ENCODE peak calls at places on chromosomes 1 and 21, in four cellular contexts. One of them, this sample, is unnamed.

GRCh38 chr1:151059342-151060240 is at the start of gene CDC42SE1:
- DNase-seq in kidney: peak
- DNase-seq in cardiac fibroblast: peak
- DNase-seq in neuronal stem cell: peak
- DNase-seq in this sample: peak

GRCh38 chr1:67700692-67701410 is 15.8 kb downstream of the GADD45A start:
- DNase-seq in kidney: no peak
- DNase-seq in cardiac fibroblast: peak
- DNase-seq in neuronal stem cell: peak
- DNase-seq in this sample: no peak

GRCh38 chr1:31715097-31715872 is 11.5 kb upstream of the COL16A1 start:
- DNase-seq in kidney: peak
- DNase-seq in cardiac fibroblast: peak
- DNase-seq in neuronal stem cell: peak
- DNase-seq in this sample: peak

GRCh38 chr21:31157756-31158155 is 119.5 kb upstream of the KRTAP19-8 start:
- DNase-seq in kidney: no peak
- DNase-seq in cardiac fibroblast: no peak
- DNase-seq in neuronal stem cell: no peak
- DNase-seq in this sample: no peak

GRCh38 chr1:53732409-53732808 is 6.6 kb downstream of the GLIS1 start:
- DNase-seq in kidney: no peak
- DNase-seq in cardiac fibroblast: peak
- DNase-seq in neuronal stem cell: no peak
- DNase-seq in this sample: no peak

GRCh38 chr1:180981596-180982387 is 40.9 kb downstream of the STX6 start:
- DNase-seq in kidney: no peak
- DNase-seq in cardiac fibroblast: no peak
- DNase-seq in neuronal stem cell: no peak
- DNase-seq in this sample: no peak

GRCh38 chr1:206800411-206800810 is 28.1 kb upstream of the IL10 start:
- DNase-seq in kidney: no peak
- DNase-seq in cardiac fibroblast: no peak
- DNase-seq in neuronal stem cell: no peak
- DNase-seq in this sample: no peak

GRCh38 chr1:24960071-24960801 is 30.2 kb upstream of the RUNX3 start:
- DNase-seq in kidney: peak
- DNase-seq in cardiac fibroblast: no peak
- DNase-seq in neuronal stem cell: no peak
- DNase-seq in this sample: peak

GRCh38 chr1:210358511-210359148 is 29.9 kb downstream of the HHAT start:
- DNase-seq in kidney: no peak
- DNase-seq in cardiac fibroblast: no peak
- DNase-seq in neuronal stem cell: no peak
- DNase-seq in this sample: no peak

GRCh38 chr1:109928591-109929111 is 18.0 kb downstream of the CSF1 start:
- DNase-seq in kidney: peak
- DNase-seq in cardiac fibroblast: peak
- DNase-seq in neuronal stem cell: no peak
- DNase-seq in this sample: no peak

GRCh38 chr1:53927376-53927881 is 18.1 kb downstream of the IFT25 start:
- DNase-seq in kidney: no peak
- DNase-seq in cardiac fibroblast: no peak
- DNase-seq in neuronal stem cell: no peak
- DNase-seq in this sample: no peak

GRCh38 chr21:42980312-42980958 is 6.1 kb downstream of the PKNOX1 start:
- DNase-seq in kidney: no peak
- DNase-seq in cardiac fibroblast: no peak
- DNase-seq in neuronal stem cell: no peak
- DNase-seq in this sample: no peak

GRCh38 chr21:25910809-25911208 is 176.0 kb downstream of the GABPA start:
- DNase-seq in kidney: no peak
- DNase-seq in cardiac fibroblast: no peak
- DNase-seq in neuronal stem cell: no peak
- DNase-seq in this sample: no peak

GRCh38 chr1:188782220-188782841 is 1695.3 kb downstream of the BRINP3 start:
- DNase-seq in kidney: no peak
- DNase-seq in cardiac fibroblast: peak
- DNase-seq in neuronal stem cell: peak
- DNase-seq in this sample: no peak

GRCh38 chr1:179296356-179296755 is 2.8 kb downstream of the SOAT1 start:
- DNase-seq in kidney: no peak
- DNase-seq in cardiac fibroblast: no peak
- DNase-seq in neuronal stem cell: no peak
- DNase-seq in this sample: no peak

GRCh38 chr1:212700892-212701819 is 1.5 kb upstream of the BATF3 start:
- DNase-seq in kidney: peak
- DNase-seq in cardiac fibroblast: peak
- DNase-seq in neuronal stem cell: no peak
- DNase-seq in this sample: peak

GRCh38 chr1:47710075-47711071 is 272.5 kb downstream of the FOXD2 start:
- DNase-seq in kidney: peak
- DNase-seq in cardiac fibroblast: peak
- DNase-seq in neuronal stem cell: peak
- DNase-seq in this sample: peak

GRCh38 chr21:38322551-38322950 is 65.8 kb downstream of the KCNJ15 start:
- DNase-seq in kidney: no peak
- DNase-seq in cardiac fibroblast: peak
- DNase-seq in neuronal stem cell: no peak
- DNase-seq in this sample: no peak

GRCh38 chr1:186680031-186681012 is at the start of gene PTGS2:
- DNase-seq in kidney: peak
- DNase-seq in cardiac fibroblast: peak
- DNase-seq in neuronal stem cell: peak
- DNase-seq in this sample: peak

DNA sequence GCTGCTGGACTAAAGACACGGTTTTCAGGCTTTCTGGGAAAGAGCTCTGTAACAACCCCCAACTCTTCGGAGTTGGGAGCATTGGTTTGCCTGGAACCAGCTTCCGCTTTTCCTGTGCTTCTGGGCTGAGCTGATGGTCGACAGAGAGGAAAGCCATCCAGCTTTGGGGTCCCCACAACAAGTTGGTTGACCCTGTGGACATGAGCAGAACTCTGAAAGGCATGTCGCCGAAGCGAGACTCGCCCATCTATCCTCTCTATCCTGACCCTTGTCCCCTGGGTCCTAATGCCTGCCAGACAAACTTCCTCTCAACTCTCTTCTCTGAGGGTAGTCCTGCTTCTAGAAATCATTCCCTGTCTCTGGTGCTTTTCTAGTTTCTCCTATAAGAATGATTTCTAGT is 31.9 kb upstream of the FCGR2A start:
- DNase-seq in kidney: no peak
- DNase-seq in cardiac fibroblast: peak
- DNase-seq in neuronal stem cell: peak
- DNase-seq in this sample: no peak
- H3K4me3 ChIP-seq in kidney: no peak
- H3K4me3 ChIP-seq in cardiac fibroblast: no peak
- H3K4me3 ChIP-seq in neuronal stem cell: peak
- H3K4me3 ChIP-seq in this sample: no peak

DNA sequence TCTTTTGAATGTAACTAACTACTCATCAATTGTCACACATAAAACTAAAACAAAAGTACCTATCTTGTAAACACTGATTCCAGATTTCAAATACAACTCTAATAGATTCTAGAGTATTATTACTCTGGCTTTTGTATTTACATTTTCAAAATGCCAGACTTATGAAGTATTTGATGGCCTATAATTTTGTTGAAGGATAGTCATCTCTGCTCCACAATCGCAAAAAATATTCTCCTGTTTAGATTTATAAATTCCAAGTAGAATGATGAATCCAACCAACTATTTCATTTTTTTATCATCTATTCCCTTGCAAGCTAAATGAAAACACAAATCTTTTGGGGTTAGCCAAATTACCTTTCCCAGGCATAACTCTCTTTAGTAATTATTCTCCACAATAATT is 75.0 kb upstream of the GUCA2A start:
- DNase-seq in kidney: no peak
- DNase-seq in cardiac fibroblast: no peak
- DNase-seq in neuronal stem cell: no peak
- DNase-seq in this sample: no peak
- H3K4me3 ChIP-seq in kidney: no peak
- H3K4me3 ChIP-seq in cardiac fibroblast: no peak
- H3K4me3 ChIP-seq in neuronal stem cell: no peak
- H3K4me3 ChIP-seq in this sample: no peak

DNA sequence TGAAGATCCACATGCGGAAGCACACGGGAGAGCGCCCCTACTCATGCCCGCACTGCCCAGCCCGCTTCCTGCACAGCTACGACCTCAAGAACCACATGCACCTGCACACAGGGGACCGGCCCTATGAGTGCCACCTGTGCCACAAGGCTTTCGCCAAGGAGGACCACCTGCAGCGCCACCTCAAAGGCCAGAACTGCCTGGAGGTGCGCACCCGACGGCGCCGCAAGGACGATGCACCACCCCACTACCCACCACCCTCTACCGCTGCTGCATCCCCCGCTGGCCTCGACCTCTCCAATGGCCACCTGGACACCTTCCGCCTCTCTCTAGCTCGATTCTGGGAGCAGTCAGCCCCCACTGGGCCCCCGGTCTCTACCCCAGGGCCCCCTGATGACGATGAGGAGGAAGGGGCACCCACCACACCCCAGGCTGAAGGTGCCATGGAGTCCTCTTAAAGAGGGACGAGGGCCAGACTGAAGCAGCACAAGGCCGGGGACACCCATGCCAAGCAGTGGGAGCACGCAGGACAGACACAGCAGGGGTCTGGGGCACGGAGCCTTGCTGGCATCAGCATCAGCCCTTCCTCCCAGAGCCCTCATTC is 13.7 kb downstream of the ZBTB7B start:
- DNase-seq in kidney: peak
- DNase-seq in cardiac fibroblast: no peak
- DNase-seq in neuronal stem cell: no peak
- DNase-seq in this sample: peak
- H3K4me3 ChIP-seq in kidney: no peak
- H3K4me3 ChIP-seq in cardiac fibroblast: no peak
- H3K4me3 ChIP-seq in neuronal stem cell: no peak
- H3K4me3 ChIP-seq in this sample: no peak

GRCh38 chr1:4519954-4520353 is 134.5 kb upstream of the AJAP1 start:
- DNase-seq in kidney: no peak
- DNase-seq in cardiac fibroblast: no peak
- DNase-seq in neuronal stem cell: no peak
- DNase-seq in this sample: no peak
- H3K4me3 ChIP-seq in kidney: no peak
- H3K4me3 ChIP-seq in cardiac fibroblast: no peak
- H3K4me3 ChIP-seq in neuronal stem cell: no peak
- H3K4me3 ChIP-seq in this sample: no peak

GRCh38 chr1:11802616-11802972 is 3.2 kb downstream of the MTHFR start:
- DNase-seq in kidney: no peak
- DNase-seq in cardiac fibroblast: no peak
- DNase-seq in neuronal stem cell: no peak
- DNase-seq in this sample: peak
- H3K4me3 ChIP-seq in kidney: peak
- H3K4me3 ChIP-seq in cardiac fibroblast: peak
- H3K4me3 ChIP-seq in neuronal stem cell: peak
- H3K4me3 ChIP-seq in this sample: peak

DNA sequence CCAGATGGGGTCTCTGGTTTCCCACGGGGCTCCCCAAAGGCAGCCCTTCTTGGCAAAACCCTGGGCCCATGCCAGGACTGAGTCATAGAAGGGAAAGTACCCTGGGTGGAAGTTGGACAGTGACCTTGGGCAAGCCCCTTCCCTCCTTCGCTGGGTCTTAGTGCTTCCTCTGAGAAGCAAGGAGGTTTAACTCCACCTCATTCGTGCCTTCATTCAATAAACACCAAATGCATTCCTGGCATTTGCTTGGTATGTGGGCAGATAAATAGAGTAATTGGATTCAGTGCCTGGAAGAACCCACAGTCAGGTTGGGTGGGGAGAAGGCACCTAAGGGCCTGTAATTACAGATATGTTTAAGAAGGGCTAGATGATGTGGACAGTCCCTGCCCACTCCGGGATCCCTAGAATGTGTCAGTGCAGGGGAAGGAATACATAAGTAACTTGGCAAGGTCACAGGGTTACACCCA is 36.3 kb upstream of the CITED4 start:
- DNase-seq in kidney: peak
- DNase-seq in cardiac fibroblast: peak
- DNase-seq in neuronal stem cell: no peak
- DNase-seq in this sample: no peak
- H3K4me3 ChIP-seq in kidney: no peak
- H3K4me3 ChIP-seq in cardiac fibroblast: no peak
- H3K4me3 ChIP-seq in neuronal stem cell: no peak
- H3K4me3 ChIP-seq in this sample: no peak

DNA sequence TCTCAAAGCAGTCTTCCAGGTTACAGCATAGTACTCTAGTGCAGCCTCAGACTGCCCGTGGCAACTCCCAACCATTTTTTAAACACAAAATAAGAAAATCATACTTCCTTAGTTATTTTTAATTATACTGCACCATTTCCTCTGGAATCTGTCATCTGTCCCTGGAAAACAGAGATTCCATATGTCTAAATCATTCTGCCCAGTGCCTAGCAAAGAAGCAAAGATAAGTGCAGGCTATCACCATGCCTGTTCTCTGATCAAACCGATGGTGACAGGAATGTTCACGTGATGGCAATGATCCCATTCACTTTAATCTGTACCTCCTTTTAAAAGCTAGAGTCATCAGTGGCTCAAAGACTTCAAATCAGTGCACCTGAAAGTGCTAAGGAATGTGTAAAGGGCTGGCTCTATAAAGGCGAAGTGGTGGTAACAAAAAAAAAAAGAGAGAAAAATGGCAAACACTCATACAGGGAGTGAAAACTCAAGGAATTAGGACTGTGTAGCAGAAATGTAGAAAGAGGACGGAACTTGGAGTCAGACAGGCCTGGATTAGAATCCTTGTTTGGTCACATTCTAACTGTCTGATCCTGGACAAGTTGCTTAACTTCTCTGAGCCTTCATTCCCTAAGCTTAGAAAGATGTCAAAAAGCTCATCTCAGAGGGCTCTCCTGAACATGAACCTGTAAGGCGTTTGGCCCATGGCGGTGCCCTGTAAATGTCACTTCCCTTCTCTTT is 9.9 kb upstream of the CCN1 start:
- DNase-seq in kidney: no peak
- DNase-seq in cardiac fibroblast: no peak
- DNase-seq in neuronal stem cell: no peak
- DNase-seq in this sample: no peak
- H3K4me3 ChIP-seq in kidney: no peak
- H3K4me3 ChIP-seq in cardiac fibroblast: no peak
- H3K4me3 ChIP-seq in neuronal stem cell: no peak
- H3K4me3 ChIP-seq in this sample: no peak

GRCh38 chr1:208803371-208803811 is 559.2 kb upstream of the PLXNA2 start:
- DNase-seq in kidney: no peak
- DNase-seq in cardiac fibroblast: no peak
- DNase-seq in neuronal stem cell: no peak
- DNase-seq in this sample: no peak

GRCh38 chr1:208793946-208794345 is 549.8 kb upstream of the PLXNA2 start:
- DNase-seq in kidney: no peak
- DNase-seq in cardiac fibroblast: no peak
- DNase-seq in neuronal stem cell: no peak
- DNase-seq in this sample: no peak

DNA sequence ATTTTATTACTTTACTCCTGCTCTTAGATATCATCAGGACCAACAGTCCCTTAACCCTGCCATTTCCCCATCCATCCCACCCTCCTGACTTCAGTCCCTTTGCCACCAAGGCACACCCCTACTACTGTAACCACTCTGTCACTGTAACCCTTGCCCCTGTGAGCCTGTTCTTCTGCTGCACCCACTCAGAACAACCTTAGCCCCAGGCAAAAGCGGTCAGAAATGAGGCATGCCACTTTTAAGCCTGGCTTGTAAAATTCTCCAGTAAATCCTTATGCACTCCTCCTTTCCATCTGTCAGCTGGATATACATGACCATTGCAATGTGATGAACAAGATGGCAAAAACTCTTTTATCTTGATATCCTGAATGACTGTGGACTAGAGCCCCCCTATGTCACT is 555.0 kb upstream of the PLXNA2 start:
- DNase-seq in kidney: no peak
- DNase-seq in cardiac fibroblast: no peak
- DNase-seq in neuronal stem cell: no peak
- DNase-seq in this sample: no peak
- H3K4me3 ChIP-seq in kidney: no peak
- H3K4me3 ChIP-seq in cardiac fibroblast: no peak
- H3K4me3 ChIP-seq in neuronal stem cell: no peak
- H3K4me3 ChIP-seq in this sample: no peak